ENCODE peak calls at places on chromosome 7, in four cellular contexts. K, R, C and D are unnamed samples. For H3K27me3, the result is how much of the 10 kb centered on the place peaks cover.

GRCh38 chr7:159049266-159050025 is 95.2 kb downstream of the VIPR2 start:
- DNase-seq in R (no peak), C (no peak), K (no peak), D (peak)

GRCh38 chr7:155090647-155091046 is 20.5 kb downstream of the HTR5A start:
- DNase-seq in C (no peak), R (no peak), K (no peak), D (no peak)

GRCh38 chr7:142177869-142178268 is 66.4 kb downstream of the MGAM2 start:
- DNase-seq in K (no peak), C (no peak), R (no peak), D (no peak)

GRCh38 chr7:135758531-135758932 is 9.9 kb upstream of the FAM180A start:
- DNase-seq in K (no peak), R (no peak), C (no peak), D (peak)

GRCh38 chr7:122300607-122301079 is 3.9 kb downstream of the FEZF1 start:
- DNase-seq in R (no peak), K (no peak), C (peak), D (no peak)

GRCh38 chr7:152761116-152761748 is 1.7 kb downstream of the ACTR3B start:
- DNase-seq in K (no peak), R (no peak), C (no peak), D (no peak)

GRCh38 chr7:23349484-23350157 is 50.5 kb downstream of the MALSU1 start:
- DNase-seq in R (no peak), K (no peak), C (no peak), D (no peak)

GRCh38 chr7:140049339-140050024 is 13.3 kb downstream of the PARP12 start:
- DNase-seq in R (no peak), K (no peak), C (no peak), D (peak)

GRCh38 chr7:137160236-137160635 is 183.3 kb downstream of the PTN start:
- DNase-seq in R (no peak), K (no peak), C (no peak), D (no peak)

GRCh38 chr7:87518735-87519134 is 43.3 kb upstream of the ABCB4 start:
- DNase-seq in R (no peak), C (no peak), K (no peak), D (no peak)

GRCh38 chr7:48041665-48041995 is 6.3 kb downstream of the C7orf57 start:
- DNase-seq in K (no peak), C (no peak), R (no peak), D (no peak)

GRCh38 chr7:726854-727103 is 280 bp downstream of the DNAAF5 start:
- DNase-seq in K (no peak), C (no peak), R (no peak), D (no peak)

GRCh38 chr7:80636709-80637108 is 1.7 kb upstream of the CD36 start:
- DNase-seq in R (no peak), C (no peak), K (no peak), D (no peak)

GRCh38 chr7:116449950-116450349 is 49.6 kb upstream of the CAV2 start:
- DNase-seq in R (no peak), C (no peak), K (no peak), D (no peak)

GRCh38 chr7:116454377-116454776 is 45.2 kb upstream of the CAV2 start:
- DNase-seq in R (no peak), K (no peak), C (no peak), D (no peak)

GRCh38 chr7:116449441-116449840 is 50.1 kb upstream of the CAV2 start:
- DNase-seq in C (no peak), K (no peak), R (no peak), D (no peak)

GRCh38 chr7:116455009-116455408 is 44.5 kb upstream of the CAV2 start:
- DNase-seq in K (no peak), R (no peak), C (no peak), D (no peak)

GRCh38 chr7:116451958-116452729 is 47.4 kb upstream of the CAV2 start:
- DNase-seq in K (no peak), R (no peak), C (no peak), D (no peak)
- H3K27ac ChIP-seq in K (no peak), R (no peak), C (no peak), D (no peak)

DNA sequence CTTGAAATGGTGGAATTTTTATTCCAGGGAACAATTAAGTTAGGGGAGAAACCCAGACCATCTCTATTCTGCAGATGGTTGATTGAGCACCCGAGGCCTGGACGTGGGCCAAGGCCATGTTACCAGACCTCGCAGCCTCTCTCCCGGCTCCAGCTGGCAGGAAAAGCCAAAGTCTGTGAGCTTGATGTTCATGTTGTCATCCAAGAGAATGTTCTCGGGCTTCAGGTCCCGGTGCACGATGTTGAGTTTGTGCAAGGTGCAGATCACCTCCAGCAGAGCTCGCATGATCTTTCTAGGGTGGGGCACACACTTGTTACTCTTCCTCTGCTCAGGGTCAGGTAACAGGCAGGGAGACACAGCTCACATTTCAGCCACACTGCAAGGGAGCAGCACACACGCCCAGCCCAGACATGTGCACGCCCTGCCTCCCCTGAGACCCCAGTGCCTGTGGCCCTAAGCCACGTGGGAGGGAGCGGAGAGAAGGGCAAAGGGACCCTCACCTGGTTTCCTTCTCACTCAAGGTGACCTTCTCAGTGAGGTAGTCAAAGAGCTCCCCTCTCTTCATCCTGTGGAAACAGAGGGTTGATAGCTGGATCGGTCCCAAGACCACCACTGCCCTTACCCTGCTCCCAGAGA is 9.5 kb downstream of the PHKG1 start:
- DNase-seq in K (no peak), R (no peak), C (peak), D (no peak)
- H3K4me3 ChIP-seq in K (no peak), R (no peak), C (no peak), D (no peak)

GRCh38 chr7:96989859-96990317 is 15.5 kb upstream of the DLX6 start:
- DNase-seq in K (no peak), R (no peak), C (no peak), D (no peak)
- H3K27me3 ChIP-seq in K (under half), R (under half), C (under half), D (under half)

GRCh38 chr7:98081351-98081750 is 25.3 kb upstream of the LMTK2 start:
- DNase-seq in C (no peak), R (no peak), K (no peak), D (no peak)

GRCh38 chr7:98084631-98085030 is 22.0 kb upstream of the LMTK2 start:
- DNase-seq in K (no peak), R (no peak), C (no peak), D (no peak)

GRCh38 chr7:98090116-98090515 is 16.5 kb upstream of the LMTK2 start:
- DNase-seq in C (no peak), R (no peak), K (no peak), D (no peak)

GRCh38 chr7:98086231-98086855 is 20.3 kb upstream of the LMTK2 start:
- DNase-seq in C (no peak), R (no peak), K (no peak), D (no peak)

GRCh38 chr7:98085674-98086073 is 21.0 kb upstream of the LMTK2 start:
- DNase-seq in K (no peak), R (no peak), C (no peak), D (no peak)
- H3K27ac ChIP-seq in K (no peak), R (no peak), C (no peak), D (no peak)